ENCODE peak calls at places on chromosomes 2 and 18, in four cellular contexts. P is H1, J is HCT116, U is K562. L is an unnamed sample. For H3K27me3, the result is how much of the 10 kb centered on the place peaks cover.

GRCh38 chr2:135647836-135648579 is 93.6 kb upstream of the UBXN4 start:
- DNase-seq in J (no peak), U (no peak), P (no peak), L (no peak)

GRCh38 chr2:196230051-196230450 is 58.7 kb upstream of the STK17B start:
- DNase-seq in J (no peak), P (no peak), U (no peak), L (no peak)

GRCh38 chr18:25275414-25276001 is 76.5 kb downstream of the ZNF521 start:
- DNase-seq in J (no peak), U (no peak), P (no peak), L (no peak)

GRCh38 chr18:62324917-62325805 is at the start of gene TNFRSF11A:
- DNase-seq in J (no peak), P (no peak), U (peak), L (no peak)

GRCh38 chr2:229178117-229178516 is 93.0 kb downstream of the PID1 start:
- DNase-seq in J (no peak), U (no peak), P (no peak), L (no peak)

GRCh38 chr2:7661532-7661931 is 744.3 kb downstream of the RNF144A start:
- DNase-seq in J (no peak), P (no peak), U (no peak), L (no peak)

GRCh38 chr18:60130289-60130688 is 230.5 kb downstream of the PMAIP1 start:
- DNase-seq in P (no peak), U (peak), J (no peak), L (no peak)

GRCh38 chr2:178859760-178860159 is 52.5 kb upstream of the TTN start:
- DNase-seq in P (no peak), J (no peak), U (no peak), L (no peak)

GRCh38 chr2:9738718-9739496 is 104.4 kb upstream of the TAF1B start:
- DNase-seq in J (no peak), U (no peak), P (no peak), L (no peak)

GRCh38 chr2:238693337-238694093 is 154.4 kb upstream of the TWIST2 start:
- DNase-seq in P (no peak), J (no peak), U (no peak), L (no peak)

GRCh38 chr2:941811-942360 is 8.8 kb upstream of the SNTG2 start:
- DNase-seq in J (no peak), P (no peak), U (no peak), L (no peak)

GRCh38 chr2:137237055-137237454 is 471.7 kb downstream of the THSD7B start:
- DNase-seq in J (no peak), U (no peak), P (no peak), L (no peak)

GRCh38 chr2:158239271-158239670 is 137.6 kb downstream of the UPP2 start:
- DNase-seq in P (no peak), J (no peak), U (no peak), L (no peak)

GRCh38 chr2:3423492-3424170 is 44.1 kb downstream of the TRAPPC12 start:
- DNase-seq in U (peak), J (peak), P (peak), L (peak)

GRCh38 chr2:175207741-175208438 is 26.4 kb upstream of the ATP5MC3 start:
- DNase-seq in P (no peak), J (no peak), U (no peak), L (no peak)

GRCh38 chr2:31233216-31233615 is 736 bp upstream of the EHD3 start:
- DNase-seq in U (no peak), J (no peak), P (no peak), L (no peak)

GRCh38 chr2:71831208-71831577 is 316.5 kb downstream of the CYP26B1 start:
- DNase-seq in J (no peak), U (no peak), P (no peak), L (no peak)

GRCh38 chr18:1308686-1309085 is 404.0 kb downstream of the ADCYAP1 start:
- DNase-seq in P (no peak), J (no peak), U (no peak), L (no peak)

GRCh38 chr2:38092196-38092902 is 16.4 kb upstream of the CYP1B1 start:
- DNase-seq in J (no peak), P (no peak), U (no peak), L (no peak)

GRCh38 chr18:54878662-54879058 is 50.4 kb downstream of the RAB27B start:
- DNase-seq in J (no peak), P (no peak), U (no peak), L (no peak)

GRCh38 chr2:119982506-119982905 is 30.4 kb upstream of the EPB41L5 start:
- DNase-seq in P (no peak), U (no peak), J (no peak), L (no peak)

GRCh38 chr2:216700088-216700567 is 4.8 kb upstream of the IGFBP5 start:
- DNase-seq in J (no peak), P (no peak), U (no peak), L (no peak)

GRCh38 chr2:177651833-177652232 is 259.3 kb downstream of the AGPS start:
- DNase-seq in U (no peak), P (no peak), J (no peak), L (no peak)

GRCh38 chr2:157233506-157233905 is 24.0 kb upstream of the GALNT5 start:
- DNase-seq in P (no peak), J (no peak), U (peak), L (no peak)

GRCh38 chr2:153589586-153589985 is 111.0 kb upstream of the RPRM start:
- DNase-seq in U (no peak), P (no peak), J (no peak), L (no peak)

GRCh38 chr2:18611184-18611583 is 21.8 kb upstream of the NT5C1B start:
- DNase-seq in P (no peak), U (no peak), J (no peak), L (no peak)

GRCh38 chr2:22221006-22221405 is 1097.2 kb downstream of the TDRD15 start:
- DNase-seq in P (no peak), J (no peak), U (no peak), L (no peak)

GRCh38 chr18:65751145-65752085 is 603 bp downstream of the CDH7 start:
- DNase-seq in J (no peak), P (no peak), U (no peak), L (no peak)

GRCh38 chr2:104321141-104321799 is 532.6 kb upstream of the POU3F3 start:
- DNase-seq in P (no peak), J (no peak), U (no peak), L (no peak)

GRCh38 chr2:58266211-58266610 is 25.1 kb upstream of the FANCL start:
- DNase-seq in J (no peak), P (no peak), U (no peak), L (no peak)

GRCh38 chr18:47036298-47036874 is 965 bp upstream of the ELOA2 start:
- DNase-seq in P (no peak), U (peak), J (peak), L (peak)

GRCh38 chr2:120466704-120467054 is 120.7 kb downstream of the INHBB start:
- DNase-seq in P (no peak), U (no peak), J (no peak), L (peak)

GRCh38 chr2:100938031-100939026 is 63.8 kb upstream of the RPL31 start:
- DNase-seq in P (no peak), U (no peak), J (no peak), L (no peak)

GRCh38 chr2:230600881-230601280 is 111.8 kb upstream of the CAB39 start:
- DNase-seq in J (no peak), P (no peak), U (no peak), L (no peak)

GRCh38 chr2:191038241-191038725 is 24.3 kb upstream of the STAT1 start:
- DNase-seq in J (no peak), U (peak), P (no peak), L (no peak)

GRCh38 chr2:143953386-143953785 is 566.5 kb downstream of the ZEB2 start:
- DNase-seq in J (no peak), U (no peak), P (no peak), L (no peak)

GRCh38 chr2:143950675-143951074 is 569.2 kb downstream of the ZEB2 start:
- DNase-seq in P (no peak), U (no peak), J (no peak), L (no peak)

GRCh38 chr2:143955416-143956075 is 564.4 kb downstream of the ZEB2 start:
- DNase-seq in U (no peak), J (no peak), P (no peak), L (no peak)

GRCh38 chr2:143954208-143954607 is 565.7 kb downstream of the ZEB2 start:
- DNase-seq in P (no peak), J (no peak), U (no peak), L (no peak)

DNA sequence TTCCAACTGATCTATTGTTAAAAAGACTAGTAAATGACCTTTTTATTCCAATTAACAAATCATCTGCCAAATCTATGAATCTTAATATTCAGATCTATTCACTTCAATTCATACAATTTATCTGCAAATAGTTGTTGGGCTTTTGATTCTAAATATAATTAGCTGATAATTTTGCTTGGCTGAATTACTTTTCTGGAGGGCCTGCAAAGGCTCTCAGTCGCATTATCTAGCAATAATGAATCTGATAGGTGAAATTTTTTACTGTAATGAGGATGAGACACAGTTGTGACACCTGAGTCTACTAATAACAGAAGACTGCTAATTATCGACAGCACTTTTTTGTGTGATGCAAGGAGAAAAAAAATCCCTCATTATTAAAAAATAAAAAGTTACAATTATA is 565.1 kb downstream of the ZEB2 start:
- DNase-seq in P (no peak), U (no peak), J (no peak), L (no peak)
- TF ChIP-seq SIN3A in P (no peak), U (no peak), J (no peak), L (no peak)

GRCh38 chr2:17461087-17461475 is 57.2 kb downstream of the RAD51AP2 start:
- DNase-seq in J (no peak), U (no peak), P (no peak), L (no peak)

GRCh38 chr2:17455343-17455742 is 62.9 kb downstream of the RAD51AP2 start:
- DNase-seq in J (no peak), P (no peak), U (no peak), L (no peak)

DNA sequence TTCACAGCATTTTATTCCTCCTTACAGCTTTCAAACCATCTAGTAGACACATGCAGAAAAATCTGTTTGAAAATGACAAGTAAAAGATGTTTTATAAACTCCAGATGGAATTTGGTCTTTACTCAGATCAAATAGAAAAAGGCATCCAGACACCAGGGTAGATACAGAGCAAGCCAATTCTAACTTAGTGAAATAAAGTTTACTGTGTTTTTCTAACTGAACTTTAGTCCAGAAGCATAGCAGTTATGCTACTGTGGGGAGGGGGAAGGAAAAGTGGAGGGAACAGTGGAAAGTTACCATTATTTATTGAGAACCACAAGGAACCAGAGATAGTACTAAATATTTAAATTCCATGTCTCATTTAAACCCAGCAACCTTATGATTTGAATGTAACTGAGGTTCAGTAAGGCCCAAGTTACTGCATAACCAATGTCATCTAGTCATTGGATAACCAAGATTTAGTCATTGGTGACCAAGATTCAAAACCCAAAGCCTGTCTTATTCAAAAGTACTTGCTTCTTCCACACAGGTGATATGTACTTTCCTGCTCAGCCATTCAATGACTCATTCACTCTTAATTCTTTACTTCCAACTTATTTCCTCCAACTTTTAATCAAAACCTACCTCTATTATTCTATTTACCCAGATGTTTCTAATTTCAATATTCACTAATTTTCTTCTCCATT is 57.7 kb downstream of the RAD51AP2 start:
- DNase-seq in J (no peak), U (no peak), P (no peak), L (no peak)
- H3K27me3 ChIP-seq in J (under half), U (under half), P (under half), L (under half)

GRCh38 chr2:15682354-15682753 is 90.7 kb downstream of the DDX1 start:
- DNase-seq in P (no peak), J (no peak), U (no peak), L (no peak)
- TF ChIP-seq ZNF274 in P (no peak), J (no peak), U (no peak), L (no peak)

DNA sequence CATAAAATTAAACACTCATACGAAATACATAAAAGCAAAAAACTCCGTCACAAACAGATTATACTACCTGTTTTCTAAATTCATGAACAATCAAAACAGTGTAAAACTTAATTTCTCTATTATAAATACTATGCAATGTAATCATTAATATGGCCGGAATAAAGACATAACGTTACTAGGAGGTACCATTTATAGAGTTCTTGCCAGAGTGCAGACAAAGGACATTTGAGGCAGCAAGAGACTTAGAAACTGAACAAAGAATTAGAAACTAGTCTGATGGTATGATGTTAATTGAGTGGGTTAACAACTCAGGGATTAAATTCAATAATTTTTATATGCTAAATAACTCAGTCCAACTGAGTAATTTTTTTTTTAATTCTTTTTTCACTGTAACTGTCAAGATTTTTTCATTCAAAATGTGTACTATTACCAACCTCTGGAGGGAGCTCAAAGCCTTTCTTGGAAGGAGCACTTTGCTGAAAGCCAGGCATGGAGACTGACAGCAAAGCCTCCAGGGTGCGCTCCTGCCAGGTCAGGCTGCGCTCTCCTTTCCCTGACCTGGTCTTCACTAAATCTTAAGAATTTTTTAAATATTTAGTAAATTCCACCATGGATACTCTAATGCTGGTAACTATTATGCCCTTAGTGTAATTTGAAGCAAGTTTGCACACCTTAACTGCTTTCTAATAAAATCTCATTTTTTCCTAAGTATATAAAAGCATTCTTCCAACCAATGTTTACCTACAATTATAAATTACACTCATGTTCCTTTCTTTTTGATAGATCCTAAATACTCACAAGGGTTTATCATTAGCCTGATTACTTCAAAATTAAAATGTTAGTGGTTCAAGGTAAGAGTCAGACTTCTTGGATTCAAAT is 34.1 kb downstream of the WDR35 start:
- DNase-seq in J (peak), P (peak), U (peak), L (peak)
- TF ChIP-seq SIN3A in J (no peak), P (peak), U (no peak), L (no peak)

DNA sequence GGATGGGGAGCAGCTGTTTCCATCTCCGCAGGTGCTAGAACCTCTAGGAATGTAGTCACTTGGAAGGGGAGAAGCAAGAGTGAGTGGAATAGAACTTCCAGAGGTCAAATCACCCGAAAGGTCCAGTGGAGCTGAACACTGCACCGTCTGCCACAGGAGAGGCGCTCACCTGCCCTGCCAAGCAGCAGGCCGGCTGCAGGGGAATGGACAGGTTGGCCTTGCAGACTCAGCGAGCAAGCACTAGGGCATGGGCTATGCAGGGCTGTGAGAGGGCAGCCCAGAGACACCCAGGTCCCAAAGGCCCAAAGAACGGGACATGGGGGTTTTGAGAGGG is 214.2 kb downstream of the TNS1 start:
- DNase-seq in P (no peak), J (no peak), U (no peak), L (no peak)
- H3K27me3 ChIP-seq in P (under half), J (under half), U (under half), L (under half)

GRCh38 chr2:79935771-79936657 is 368.5 kb downstream of the LRRTM1 start:
- DNase-seq in P (peak), J (no peak), U (peak), L (peak)
- TF ChIP-seq ZNF274 in P (no peak), J (no peak), U (no peak), L (no peak)

DNA sequence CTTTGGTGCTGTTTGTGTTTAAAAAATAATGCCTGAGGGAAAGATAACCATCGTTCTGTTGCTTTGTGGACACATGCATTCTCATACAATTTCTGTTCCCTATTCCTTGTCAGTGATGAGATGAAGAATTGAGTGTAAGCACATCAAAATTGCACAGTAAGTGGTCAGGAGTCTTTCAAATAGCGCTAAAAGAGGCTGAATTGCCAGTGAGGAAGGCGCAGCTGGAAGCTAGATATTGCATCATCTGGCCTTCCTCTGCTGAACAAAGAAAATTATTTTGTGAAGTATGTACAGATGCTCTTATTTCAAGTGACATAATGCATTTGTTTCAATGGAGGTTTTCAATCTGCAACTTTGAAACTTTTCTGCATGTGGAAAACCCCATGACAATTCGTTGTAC is 80.5 kb downstream of the CD28 start:
- DNase-seq in U (no peak), J (no peak), P (no peak), L (peak)
- TF ChIP-seq SIN3A in U (no peak), J (no peak), P (no peak), L (no peak)

DNA sequence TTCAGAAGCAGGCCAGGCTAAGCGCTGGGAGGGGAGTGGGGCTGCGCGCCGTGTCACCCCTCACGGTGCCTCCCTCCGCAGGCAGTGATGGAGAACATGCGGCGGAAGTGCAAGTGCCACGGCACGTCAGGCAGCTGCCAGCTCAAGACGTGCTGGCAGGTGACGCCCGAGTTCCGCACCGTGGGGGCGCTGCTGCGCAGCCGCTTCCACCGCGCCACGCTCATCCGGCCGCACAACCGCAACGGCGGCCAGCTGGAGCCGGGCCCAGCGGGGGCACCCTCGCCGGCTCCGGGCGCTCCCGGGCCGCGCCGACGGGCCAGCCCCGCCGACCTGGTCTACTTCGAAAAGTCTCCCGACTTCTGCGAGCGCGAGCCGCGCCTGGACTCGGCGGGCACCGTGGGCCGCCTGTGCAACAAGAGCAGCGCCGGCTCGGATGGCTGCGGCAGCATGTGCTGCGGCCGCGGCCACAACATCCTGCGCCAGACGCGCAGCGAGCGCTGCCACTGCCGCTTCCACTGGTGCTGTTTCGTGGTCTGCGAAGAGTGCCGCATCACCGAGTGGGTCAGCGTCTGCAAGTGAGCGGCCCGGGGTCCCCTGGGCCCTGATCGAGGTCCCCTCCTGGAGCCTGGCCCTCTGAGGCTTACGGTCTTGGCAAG is 12.2 kb downstream of the WNT10A start:
- DNase-seq in U (peak), P (no peak), J (peak), L (peak)
- H3K27me3 ChIP-seq in U (half or more), P (half or more), J (under half), L (under half)

DNA sequence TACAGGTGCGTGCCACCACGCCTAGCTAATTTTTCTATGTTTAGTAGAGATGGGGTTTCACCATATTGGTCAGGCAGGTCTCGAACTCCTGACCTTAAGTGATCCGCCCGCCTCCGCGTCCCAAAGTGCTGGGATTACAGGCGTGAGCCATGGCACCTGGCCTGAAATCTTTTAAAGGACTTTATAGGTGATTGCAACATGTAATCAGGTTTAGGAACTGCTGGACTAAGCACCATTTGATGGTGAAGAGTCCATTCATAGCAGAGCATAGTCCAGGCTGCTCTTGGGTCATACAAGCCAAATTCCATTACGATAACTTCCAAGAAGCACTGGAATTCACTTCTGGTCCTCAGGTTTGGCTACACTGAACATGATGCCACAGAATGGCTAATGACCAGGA is 200.6 kb upstream of the SMAD2 start:
- DNase-seq in P (no peak), U (no peak), J (no peak), L (no peak)
- TF ChIP-seq ZNF274 in P (no peak), U (no peak), J (no peak), L (no peak)